ENCODE peak calls at places on chromosomes 2 and 18, in four cellular contexts. B, H, V and Y are unnamed samples.

GRCh38 chr18:49137093-49137492 is 186.3 kb upstream of the SMAD7 start:
- DNase-seq in B (no peak), H (no peak), V (no peak), Y (no peak)

GRCh38 chr2:77169426-77169825 is 352.8 kb downstream of the LRRTM4 start:
- DNase-seq in B (no peak), H (no peak), V (no peak), Y (no peak)

GRCh38 chr18:56739731-56740130 is 88.6 kb downstream of the WDR7 start:
- DNase-seq in B (no peak), H (no peak), V (no peak), Y (no peak)

GRCh38 chr18:23503038-23503966 is at the start of gene RMC1:
- DNase-seq in B (peak; percentile 99), H (peak; percentile 81), V (peak; percentile 92), Y (peak; percentile 97)

GRCh38 chr2:171482877-171483276 is 39.4 kb upstream of the CYBRD1 start:
- DNase-seq in B (no peak), H (no peak), V (no peak), Y (no peak)

GRCh38 chr2:5932556-5933469 is 240.6 kb downstream of the SOX11 start:
- DNase-seq in B (no peak), H (no peak), V (no peak), Y (peak; percentile 54)

GRCh38 chr2:240898731-240899467 is 2.9 kb upstream of the MAB21L4 start:
- DNase-seq in B (no peak), H (no peak), V (no peak), Y (no peak)

GRCh38 chr2:234950730-234951385 is 959 bp upstream of the SH3BP4 start:
- DNase-seq in B (no peak), H (no peak), V (peak; percentile 74), Y (no peak)

GRCh38 chr18:21682276-21683051 is 22.1 kb downstream of the ABHD3 start:
- DNase-seq in B (peak; percentile 51), H (no peak), V (peak; percentile 87), Y (no peak)

GRCh38 chr18:26307161-26307773 is 81.0 kb downstream of the TAF4B start:
- DNase-seq in B (no peak), H (peak; percentile 15), V (peak; percentile 75), Y (no peak)

GRCh38 chr18:38545071-38545470 is 979.5 kb upstream of the CELF4 start:
- DNase-seq in B (no peak), H (no peak), V (peak; percentile 1), Y (no peak)

GRCh38 chr18:39571511-39571910 is 2005.9 kb upstream of the CELF4 start:
- DNase-seq in B (no peak), H (no peak), V (peak; percentile 49), Y (no peak)

GRCh38 chr2:146124741-146125140 is 1604.8 kb upstream of the ZEB2 start:
- DNase-seq in B (no peak), H (no peak), V (peak; percentile 51), Y (no peak)

GRCh38 chr2:100262555-100263320 is 59.6 kb downstream of the LONRF2 start:
- DNase-seq in B (no peak), H (peak; percentile 54), V (peak; percentile 68), Y (peak; percentile 65)

DNA sequence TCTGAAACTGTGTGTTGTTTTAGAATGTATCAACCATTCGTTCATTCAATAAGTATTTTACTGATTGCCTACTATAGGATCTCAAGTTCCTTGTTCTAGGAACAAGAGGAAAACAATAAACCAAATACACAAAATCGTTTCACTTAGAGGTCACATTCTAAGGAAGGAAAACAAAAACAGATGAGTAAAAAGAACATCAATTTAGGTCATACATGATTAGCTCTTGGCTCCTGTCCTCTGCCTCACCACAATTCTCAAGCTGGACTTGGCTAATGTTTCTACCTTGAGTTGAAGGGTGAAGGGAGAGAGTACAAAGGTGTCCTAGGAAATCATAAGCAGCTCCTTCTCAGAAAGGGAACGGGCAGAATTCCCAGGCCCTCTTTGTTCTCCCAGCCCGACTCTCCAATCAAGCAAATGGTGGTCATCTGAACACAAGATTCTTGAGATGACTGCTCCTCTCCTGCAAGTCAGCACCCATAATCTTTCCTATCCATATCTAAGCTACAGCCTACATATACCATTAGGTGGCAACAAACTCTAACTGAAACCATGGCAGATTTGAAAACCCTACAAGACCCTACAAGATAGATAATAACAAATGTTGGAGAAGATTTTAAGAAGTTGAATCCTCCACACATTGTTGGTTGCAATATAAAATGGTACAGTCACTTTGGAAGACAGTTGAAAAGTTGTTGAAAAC is 76.0 kb downstream of the CBLN2 start:
- DNase-seq in B (no peak), H (no peak), V (no peak), Y (no peak)
- H3K9me3 ChIP-seq in B (no peaks in the 10 kb centered on the region), H (peaks cover 26% of the 10 kb centered on the region), V (no peaks in the 10 kb centered on the region), Y (no peaks in the 10 kb centered on the region)

DNA sequence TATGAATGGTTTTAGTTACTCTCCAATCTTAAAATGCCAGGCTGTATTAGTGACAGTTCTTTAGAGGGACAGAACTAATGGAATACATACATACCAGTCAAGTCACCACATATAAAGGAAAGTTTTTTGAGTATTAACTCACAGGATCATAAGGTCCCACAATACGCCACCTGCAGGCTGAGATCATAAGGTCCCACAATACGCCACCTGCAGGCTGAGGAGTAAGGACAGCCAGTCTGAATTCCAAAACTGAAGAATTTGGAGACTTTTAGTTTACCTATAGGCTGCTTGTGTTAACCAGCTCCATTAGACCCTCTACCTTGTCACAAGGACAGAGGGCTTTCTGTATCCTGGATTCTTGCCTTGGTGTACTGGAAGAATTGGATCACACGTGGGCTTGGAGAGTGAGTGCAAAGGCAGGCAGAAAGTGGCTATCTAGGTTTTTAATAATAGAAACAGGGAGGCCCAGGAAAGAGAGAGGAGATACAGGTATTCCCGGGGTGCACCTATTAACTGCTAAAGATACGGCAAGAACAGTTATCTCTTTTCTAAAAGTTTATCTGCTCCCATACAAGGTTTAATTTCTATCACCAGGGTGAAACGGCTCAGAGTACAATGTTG is 234.9 kb upstream of the CYRIA start:
- DNase-seq in B (no peak), H (peak; percentile 45), V (no peak), Y (no peak)
- TF ChIP-seq CTCF in B (peak; percentile 37), H (peak; percentile 98), V (peak; percentile 32), Y (no peak)

GRCh38 chr2:212265777-212266176 is 272.8 kb downstream of the ERBB4 start:
- DNase-seq in B (no peak), H (no peak), V (no peak), Y (no peak)

GRCh38 chr2:212264227-212264626 is 274.4 kb downstream of the ERBB4 start:
- DNase-seq in B (no peak), H (no peak), V (no peak), Y (no peak)

GRCh38 chr2:212271583-212271982 is 267.0 kb downstream of the ERBB4 start:
- DNase-seq in B (no peak), H (no peak), V (no peak), Y (no peak)

GRCh38 chr2:212266310-212266709 is 272.3 kb downstream of the ERBB4 start:
- DNase-seq in B (no peak), H (no peak), V (no peak), Y (no peak)
- H3K27ac ChIP-seq in B (no peak overlapping the region), H (no peak overlapping the region), V (no peak overlapping the region), Y (no peak overlapping the region)

GRCh38 chr2:236802862-236803261 is 233.2 kb downstream of the ACKR3 start:
- DNase-seq in B (no peak), H (no peak), V (no peak), Y (no peak)

GRCh38 chr2:236803621-236804020 is 234.0 kb downstream of the ACKR3 start:
- DNase-seq in B (no peak), H (no peak), V (no peak), Y (no peak)

GRCh38 chr2:236811062-236811656 is 241.5 kb downstream of the ACKR3 start:
- DNase-seq in B (no peak), H (no peak), V (no peak), Y (no peak)

DNA sequence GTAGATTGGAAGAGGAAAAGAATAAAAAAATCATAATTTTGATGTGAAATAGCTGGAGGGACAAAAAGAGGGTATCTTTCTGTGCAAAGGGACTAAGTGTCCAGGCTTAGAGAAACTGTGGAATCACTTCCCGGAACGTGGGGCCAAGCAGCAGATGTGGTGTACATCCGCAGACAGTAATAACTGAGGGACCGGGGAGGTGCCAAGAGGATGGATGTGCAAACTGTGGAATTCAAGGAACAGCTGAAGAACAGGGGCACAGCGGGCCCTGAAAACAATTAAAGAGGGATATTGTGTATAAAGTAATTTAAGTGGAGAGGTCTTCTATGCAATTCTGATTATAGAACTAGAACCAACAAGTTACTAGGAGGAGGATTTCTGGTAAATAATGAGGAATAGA is 236.5 kb downstream of the ACKR3 start:
- DNase-seq in B (no peak), H (no peak), V (no peak), Y (no peak)
- H3K9me3 ChIP-seq in B (no peaks in the 10 kb centered on the region), H (no peaks in the 10 kb centered on the region), V (no peaks in the 10 kb centered on the region), Y (no peaks in the 10 kb centered on the region)

DNA sequence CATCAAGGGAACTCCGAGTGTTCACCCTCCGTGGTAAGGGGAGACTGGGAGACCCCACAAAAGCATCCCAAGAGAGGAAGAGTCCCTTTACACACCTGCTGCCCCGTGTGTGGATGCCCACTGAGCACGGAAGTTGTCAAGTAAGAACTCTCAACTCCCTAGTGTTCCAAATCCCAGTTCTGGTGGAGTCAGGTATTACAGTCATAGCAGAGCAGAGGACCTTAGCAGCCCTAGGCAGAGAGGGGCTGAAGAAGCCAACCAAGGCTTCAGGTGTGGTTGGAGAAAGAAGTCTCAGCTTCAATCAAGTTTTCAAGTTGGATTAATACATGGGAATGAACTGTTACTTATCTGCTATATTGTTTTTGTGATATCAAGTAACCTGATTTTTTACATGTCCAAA is 512.5 kb downstream of the RNF144A start:
- DNase-seq in B (no peak), H (no peak), V (no peak), Y (no peak)
- TF ChIP-seq CTCF in B (no peak), H (no peak), V (no peak), Y (no peak)

GRCh38 chr2:187876554-187876953 is 322.3 kb upstream of the TFPI start:
- DNase-seq in B (no peak), H (no peak), V (no peak), Y (no peak)

GRCh38 chr2:187877391-187877790 is 323.2 kb upstream of the TFPI start:
- DNase-seq in B (no peak), H (no peak), V (no peak), Y (no peak)

GRCh38 chr2:187875271-187875670 is 321.0 kb upstream of the TFPI start:
- DNase-seq in B (no peak), H (no peak), V (peak; percentile 60), Y (no peak)

GRCh38 chr2:187874786-187875185 is 320.6 kb upstream of the TFPI start:
- DNase-seq in B (no peak), H (no peak), V (peak; percentile 54), Y (no peak)

GRCh38 chr2:187875836-187876235 is 321.6 kb upstream of the TFPI start:
- DNase-seq in B (no peak), H (no peak), V (peak; percentile 69), Y (no peak)
- H3K27ac ChIP-seq in B (no peak overlapping the region), H (no peak overlapping the region), V (no peak overlapping the region), Y (no peak overlapping the region)

GRCh38 chr18:78416853-78417252 is 562.8 kb upstream of the SALL3 start:
- DNase-seq in B (no peak), H (no peak), V (no peak), Y (no peak)

GRCh38 chr18:78422336-78422735 is 557.3 kb upstream of the SALL3 start:
- DNase-seq in B (no peak), H (no peak), V (no peak), Y (peak; percentile 28)

GRCh38 chr18:78420116-78420515 is 559.5 kb upstream of the SALL3 start:
- DNase-seq in B (no peak), H (no peak), V (no peak), Y (no peak)

GRCh38 chr18:78421392-78421791 is 558.2 kb upstream of the SALL3 start:
- DNase-seq in B (no peak), H (no peak), V (no peak), Y (no peak)

GRCh38 chr18:78418379-78418778 is 561.2 kb upstream of the SALL3 start:
- DNase-seq in B (no peak), H (no peak), V (no peak), Y (no peak)
- H3K9me3 ChIP-seq in B (no peaks in the 10 kb centered on the region), H (peaks cover 22% of the 10 kb centered on the region), V (no peaks in the 10 kb centered on the region), Y (no peaks in the 10 kb centered on the region)